ENCODE peak calls at places on chromosome 14, in nine cellular contexts. H is PC-3, A is GM23338, X is SK-N-SH, I is GM23248, T is HCT116, E is OCI-LY7, S is neural progenitor cell, Q is MM.1S. D is an unnamed sample.

GRCh38 chr14:88613552-88614010 is 50.7 kb downstream of the ZC3H14 start:
- DNase-seq in I (peak), X (no peak), Q (no peak), A (no peak), T (no peak), E (no peak), H (peak), S (no peak), D (peak)

GRCh38 chr14:96092936-96093335 is 53.8 kb downstream of the C14orf132 start:
- DNase-seq in Q (no peak), A (no peak), H (peak), I (no peak), S (no peak), X (no peak), E (no peak), T (no peak), D (no peak)

GRCh38 chr14:77498120-77498979 is at the start of gene ISM2:
- DNase-seq in A (peak), I (peak), T (no peak), E (no peak), H (peak), S (peak), X (peak), Q (peak), D (peak)

GRCh38 chr14:80658733-80659132 is 282.8 kb downstream of the CEP128 start:
- DNase-seq in T (no peak), I (no peak), A (no peak), H (no peak), X (no peak), Q (no peak), E (no peak), S (peak), D (no peak)

GRCh38 chr14:101726954-101727302 is 34.6 kb upstream of the PPP2R5C start:
- DNase-seq in A (no peak), Q (no peak), T (no peak), S (no peak), H (no peak), E (no peak), X (no peak), I (no peak), D (no peak)

GRCh38 chr14:69481815-69482568 is 2.5 kb upstream of the PLEKHD1 start:
- DNase-seq in T (no peak), A (no peak), X (no peak), E (peak), Q (peak), I (no peak), H (no peak), S (no peak), D (no peak)

GRCh38 chr14:64971890-64972785 is at the start of gene RAB15:
- DNase-seq in Q (no peak), H (peak), I (peak), E (peak), X (peak), S (peak), T (no peak), A (peak), D (peak)

GRCh38 chr14:51004801-51005526 is 60.7 kb upstream of the PYGL start:
- DNase-seq in H (peak), Q (no peak), S (no peak), I (peak), T (no peak), A (no peak), E (no peak), X (no peak), D (peak)

GRCh38 chr14:96888593-96888992 is 91.4 kb downstream of the VRK1 start:
- DNase-seq in A (no peak), I (no peak), T (no peak), X (no peak), E (no peak), Q (no peak), H (no peak), S (peak), D (no peak)

GRCh38 chr14:59905193-59905592 is 14.8 kb upstream of the LRRC9 start:
- DNase-seq in X (no peak), H (peak), S (no peak), T (no peak), E (no peak), I (peak), A (no peak), Q (no peak), D (no peak)

GRCh38 chr14:59107819-59108218 is 80.6 kb upstream of the DAAM1 start:
- DNase-seq in E (peak), T (no peak), Q (peak), I (no peak), S (no peak), X (no peak), A (no peak), H (no peak), D (no peak)

GRCh38 chr14:55841625-55842024 is 261.6 kb downstream of the KTN1 start:
- DNase-seq in A (no peak), T (no peak), I (no peak), E (no peak), S (no peak), Q (no peak), X (no peak), H (no peak), D (no peak)

GRCh38 chr14:23437142-23438129 is 2.0 kb upstream of the MYH7 start:
- DNase-seq in E (no peak), H (no peak), X (no peak), T (no peak), A (no peak), Q (no peak), I (no peak), S (no peak), D (no peak)

GRCh38 chr14:86055512-86055911 is 525.6 kb downstream of the FLRT2 start:
- DNase-seq in H (peak), X (no peak), E (peak), T (no peak), I (no peak), Q (no peak), A (peak), S (peak), D (no peak)

GRCh38 chr14:20428802-20429201 is 7.2 kb downstream of the KLHL33 start:
- DNase-seq in A (no peak), T (no peak), E (no peak), X (no peak), I (no peak), S (no peak), H (peak), Q (no peak), D (no peak)

GRCh38 chr14:72850360-72850759 is 43.5 kb downstream of the DPF3 start:
- DNase-seq in E (no peak), A (no peak), I (peak), X (no peak), H (peak), T (no peak), Q (no peak), S (no peak), D (peak)

GRCh38 chr14:92513966-92514843 is 624 bp downstream of the RIN3 start:
- DNase-seq in Q (no peak), E (no peak), A (peak), H (no peak), T (no peak), S (peak), X (no peak), I (peak), D (peak)

GRCh38 chr14:89926709-89927108 is 27.8 kb downstream of the EFCAB11 start:
- DNase-seq in H (peak), X (no peak), T (no peak), E (no peak), A (no peak), S (no peak), I (peak), Q (no peak), D (no peak)

GRCh38 chr14:22460461-22461195 is 128.4 kb downstream of the DAD1 start:
- DNase-seq in X (no peak), Q (peak), A (no peak), S (no peak), H (peak), T (no peak), I (no peak), E (no peak), D (no peak)

GRCh38 chr14:58864751-58865519 is 227.2 kb downstream of the DACT1 start:
- DNase-seq in X (peak), H (peak), A (no peak), E (no peak), S (no peak), I (peak), T (no peak), Q (no peak), D (peak)

GRCh38 chr14:43535231-43535838 is 971.7 kb downstream of the FSCB start:
- DNase-seq in H (no peak), X (no peak), T (no peak), Q (no peak), E (no peak), A (no peak), S (no peak), I (no peak), D (no peak)

GRCh38 chr14:23648764-23649460 is 12.7 kb downstream of the DHRS2 start:
- DNase-seq in T (no peak), X (no peak), Q (no peak), E (no peak), S (no peak), I (no peak), A (no peak), H (no peak), D (no peak)

GRCh38 chr14:57982802-57983201 is 116.9 kb upstream of the SLC35F4 start:
- DNase-seq in X (no peak), E (no peak), Q (no peak), A (no peak), S (peak), H (peak), I (no peak), T (no peak), D (peak)

GRCh38 chr14:64137657-64138290 is 156.4 kb downstream of the ESR2 start:
- DNase-seq in E (peak), T (no peak), H (peak), A (peak), Q (no peak), X (no peak), I (peak), S (peak), D (peak)

GRCh38 chr14:74616507-74616906 is 4.5 kb upstream of the LTBP2 start:
- DNase-seq in S (no peak), Q (no peak), A (no peak), E (no peak), X (no peak), T (peak), I (peak), H (peak), D (peak)

GRCh38 chr14:74614508-74615495 is 2.8 kb upstream of the LTBP2 start:
- DNase-seq in A (no peak), I (peak), S (no peak), T (no peak), Q (no peak), E (no peak), X (no peak), H (peak), D (no peak)

GRCh38 chr14:74616996-74617700 is 5.1 kb upstream of the LTBP2 start:
- DNase-seq in H (no peak), T (no peak), A (peak), E (no peak), I (peak), X (no peak), S (peak), Q (no peak), D (no peak)

GRCh38 chr14:74613211-74613914 is 1.3 kb upstream of the LTBP2 start:
- DNase-seq in T (no peak), E (no peak), H (no peak), I (no peak), X (no peak), A (no peak), Q (no peak), S (peak), D (no peak)

GRCh38 chr14:74615735-74616134 is 3.7 kb upstream of the LTBP2 start:
- DNase-seq in E (no peak), I (peak), H (no peak), X (no peak), S (no peak), A (no peak), Q (no peak), T (no peak), D (no peak)
- H3K4me2 ChIP-seq in E (no peak), I (peak), H (peak), X (peak), S (no peak), A (no peak), Q (no peak), T (peak), D (no peak)

DNA sequence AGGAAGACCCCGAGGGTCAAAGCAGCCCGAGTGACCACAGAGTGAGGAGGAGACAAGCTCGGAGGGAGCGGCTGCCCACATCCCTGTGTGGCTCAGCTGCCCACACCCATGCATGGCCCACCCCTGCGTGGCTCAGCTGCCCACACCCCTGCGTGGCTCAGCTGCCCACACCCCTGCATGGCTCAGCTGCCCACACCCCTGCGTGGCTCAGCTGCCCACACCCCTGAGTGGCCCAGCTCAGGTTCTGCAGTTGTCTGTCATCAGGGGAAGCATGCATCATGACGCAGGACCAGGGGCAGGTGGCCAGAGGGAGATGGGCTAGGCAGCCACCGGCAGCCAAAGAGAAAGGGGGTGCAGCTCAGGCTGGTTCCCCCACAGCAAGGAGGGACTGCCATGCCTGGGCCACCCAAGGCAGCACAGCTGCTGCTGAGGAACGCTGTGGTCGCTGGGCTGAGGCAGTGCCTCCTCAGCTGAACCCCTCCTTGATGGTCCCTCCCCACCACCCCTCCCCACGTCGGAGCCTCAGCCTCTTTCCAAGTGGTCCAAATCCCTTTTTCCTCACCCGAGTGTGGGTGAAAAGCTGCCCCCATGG is 33.3 kb upstream of the NUDT14 start:
- DNase-seq in Q (no peak), T (no peak), E (no peak), A (no peak), S (no peak), H (no peak), I (no peak), X (no peak), D (no peak)
- TF ChIP-seq EZH2phosphoT487 in Q (no peak), T (no peak), E (no peak), A (no peak), S (no peak), H (no peak), I (no peak), X (no peak), D (no peak)

DNA sequence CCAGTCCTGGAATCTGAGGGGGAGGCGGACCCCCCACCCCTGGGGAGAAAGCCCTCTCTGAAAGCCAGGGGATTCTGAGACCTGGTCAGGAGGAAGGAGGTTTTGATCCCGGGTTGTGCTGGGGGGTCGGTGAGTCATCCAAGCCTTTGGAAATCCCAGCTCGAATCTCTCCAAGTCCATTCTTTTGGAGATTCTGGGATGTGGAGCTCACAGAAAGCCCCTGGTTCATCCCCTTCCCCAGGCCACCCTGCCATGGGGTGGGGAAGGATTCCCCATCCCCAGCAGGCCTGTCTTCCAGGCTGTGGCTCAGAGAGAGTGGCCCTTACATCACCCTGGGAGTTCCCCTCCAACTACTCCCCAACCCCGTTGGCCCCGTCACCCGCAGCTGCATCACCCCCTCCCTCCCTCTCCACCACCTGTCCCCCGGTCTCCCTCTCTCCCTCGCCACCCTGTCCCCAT is 14.3 kb downstream of the EXOC3L4 start:
- DNase-seq in T (no peak), S (no peak), X (no peak), E (peak), A (peak), I (peak), Q (no peak), H (no peak), D (no peak)
- H3K4me2 ChIP-seq in T (peak), S (no peak), X (peak), E (no peak), A (peak), I (no peak), Q (no peak), H (no peak), D (no peak)

GRCh38 chr14:32003585-32003984 is 73.5 kb upstream of the ARHGAP5 start:
- DNase-seq in E (no peak), H (no peak), X (no peak), A (no peak), Q (no peak), T (no peak), S (no peak), I (no peak), D (no peak)

GRCh38 chr14:32006267-32007110 is 70.6 kb upstream of the ARHGAP5 start:
- DNase-seq in T (no peak), X (no peak), A (no peak), I (no peak), H (peak), E (no peak), S (no peak), Q (no peak), D (peak)

GRCh38 chr14:32008602-32009193 is 68.4 kb upstream of the ARHGAP5 start:
- DNase-seq in T (no peak), H (no peak), E (no peak), S (no peak), X (no peak), I (no peak), A (no peak), Q (no peak), D (no peak)

GRCh38 chr14:32007755-32008374 is 69.2 kb upstream of the ARHGAP5 start:
- DNase-seq in Q (no peak), X (no peak), H (no peak), I (no peak), E (no peak), A (no peak), S (no peak), T (no peak), D (no peak)

GRCh38 chr14:32004300-32004699 is 72.8 kb upstream of the ARHGAP5 start:
- DNase-seq in H (peak), I (peak), A (no peak), S (no peak), E (no peak), T (peak), X (no peak), Q (no peak), D (no peak)
- TF ChIP-seq EZH2phosphoT487 in H (no peak), I (no peak), A (no peak), S (no peak), E (no peak), T (no peak), X (no peak), Q (no peak), D (no peak)

DNA sequence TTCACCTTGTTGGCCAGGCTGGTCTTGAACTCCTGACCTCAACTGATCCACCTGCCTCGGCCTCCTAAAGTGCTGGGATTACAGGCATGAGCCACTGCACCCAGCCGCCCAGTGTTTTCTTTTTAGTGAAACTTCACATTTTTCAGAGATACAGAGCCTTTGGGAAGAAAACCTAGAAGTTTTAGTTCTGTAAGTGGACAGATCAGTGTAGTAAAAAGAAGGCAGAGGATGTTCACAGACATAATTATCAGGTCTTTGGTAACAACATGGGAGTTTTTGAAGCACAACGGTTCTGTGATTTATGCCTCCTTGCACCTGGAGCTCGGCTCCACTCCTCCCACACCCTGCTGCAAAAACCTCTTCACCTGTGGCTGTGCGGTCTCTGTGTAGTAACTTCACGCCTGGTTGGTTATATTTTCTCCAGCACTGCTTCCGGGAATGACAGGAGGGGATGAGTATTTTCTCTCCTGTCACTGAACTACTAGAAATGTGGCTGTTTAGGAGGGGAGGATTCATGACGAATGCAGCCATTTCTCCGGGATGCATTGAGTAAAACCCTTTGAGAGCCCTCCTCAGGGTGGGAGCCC is 67.0 kb downstream of the ARF6 start:
- DNase-seq in Q (no peak), X (no peak), E (peak), H (no peak), S (no peak), T (no peak), I (no peak), A (no peak), D (no peak)
- H3K4me2 ChIP-seq in Q (peak), X (no peak), E (peak), H (no peak), S (no peak), T (peak), I (no peak), A (no peak), D (no peak)

DNA sequence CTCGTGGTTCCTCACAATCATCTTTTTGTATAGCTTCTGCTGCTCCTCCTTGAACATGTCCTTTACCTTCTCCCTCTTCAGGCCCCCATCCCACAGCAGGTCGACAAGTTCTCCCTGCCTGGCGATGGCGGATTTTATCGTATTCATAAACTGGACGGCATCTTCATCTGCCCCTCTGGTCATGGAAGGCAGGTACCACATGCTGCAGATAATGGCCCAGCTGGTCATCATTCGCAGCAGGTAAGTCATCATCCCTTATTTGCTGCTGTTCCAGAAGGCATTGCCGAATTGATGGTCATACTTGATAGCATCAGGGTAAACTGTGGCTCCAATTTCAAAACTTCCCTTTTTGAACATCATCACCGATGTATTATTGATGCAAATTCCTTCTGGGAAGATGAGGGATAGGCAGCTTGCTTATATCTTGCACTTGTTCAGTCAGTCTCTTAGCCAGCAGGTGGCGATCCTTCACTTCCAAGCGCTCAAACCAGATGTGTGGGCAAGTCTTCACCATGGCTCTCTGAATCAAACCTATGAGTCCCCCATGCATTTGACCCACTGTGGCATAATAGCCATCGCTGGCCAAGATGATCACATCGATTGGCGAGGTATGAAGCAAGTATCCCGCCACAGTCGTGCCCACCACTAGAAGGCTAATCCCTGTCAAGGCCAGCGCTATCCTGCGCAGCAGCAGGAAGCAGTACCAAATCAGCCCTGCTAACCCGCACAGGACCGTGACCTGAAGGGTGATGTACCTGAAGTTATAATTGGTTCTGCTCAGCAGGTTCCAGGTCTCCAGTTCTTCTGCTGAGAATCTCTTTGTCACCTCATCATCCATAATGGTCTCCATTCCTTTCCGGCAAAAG is 381.5 kb upstream of the STXBP6 start:
- DNase-seq in E (peak), S (peak), H (peak), I (peak), A (peak), Q (peak), X (peak), T (no peak), D (peak)
- TF ChIP-seq EZH2phosphoT487 in E (no peak), S (no peak), H (no peak), I (no peak), A (no peak), Q (no peak), X (no peak), T (no peak), D (no peak)

GRCh38 chr14:28759056-28759657 is 7.4 kb upstream of the FOXG1 start:
- DNase-seq in Q (no peak), A (no peak), X (no peak), E (no peak), H (no peak), I (peak), S (peak), T (no peak), D (no peak)
- H3K4me2 ChIP-seq in Q (no peak), A (peak), X (peak), E (no peak), H (no peak), I (no peak), S (peak), T (no peak), D (peak)

GRCh38 chr14:35879654-35880249 is 53.6 kb downstream of the BRMS1L start:
- DNase-seq in E (peak), S (peak), H (peak), T (peak), I (peak), Q (no peak), A (peak), X (peak), D (no peak)
- TF ChIP-seq EZH2phosphoT487 in E (no peak), S (no peak), H (no peak), T (no peak), I (no peak), Q (no peak), A (no peak), X (no peak), D (no peak)

GRCh38 chr14:61603736-61604135 is 91.6 kb upstream of the HIF1A start:
- DNase-seq in S (no peak), E (no peak), T (no peak), Q (no peak), H (no peak), A (no peak), I (no peak), X (no peak), D (no peak)
- H3K4me2 ChIP-seq in S (no peak), E (no peak), T (no peak), Q (no peak), H (no peak), A (no peak), I (no peak), X (no peak), D (no peak)

D was measured in hepatocyte.